ENCODE peak calls at places on chromosomes 16 and 17, in nine cellular contexts. Q is breast epithelium; A is neuronal stem cell; L is heart right ventricle; N is GM23248; C is CD4-positive, alpha-beta memory T cell; G is fibroblast of lung; D is uterus; W is Caco-2. E is an unnamed sample. For H3K27me3, the result is how much of the 10 kb centered on the place peaks cover.

GRCh38 chr16:21646721-21647561 is 5.5 kb downstream of the IGSF6 start:
- DNase-seq in Q (no peak), A (no peak), L (no peak), N (no peak), C (peak), G (no peak), D (no peak), W (no peak), E (no peak)

GRCh38 chr17:19265755-19266154 is 28.6 kb downstream of the EPN2 start:
- DNase-seq in Q (no peak), A (no peak), L (no peak), N (no peak), C (no peak), G (no peak), D (no peak), W (no peak), E (no peak)

GRCh38 chr17:77769762-77770161 is 188.7 kb upstream of the TNRC6C start:
- DNase-seq in Q (no peak), A (no peak), L (no peak), N (no peak), C (no peak), G (no peak), D (no peak), W (peak), E (no peak)

GRCh38 chr16:75733305-75734141 is 7.2 kb upstream of the CPHXL start:
- DNase-seq in Q (no peak), A (peak), L (no peak), N (peak), C (no peak), G (peak), D (peak), W (peak), E (peak)

GRCh38 chr17:63946440-63947363 is 14.6 kb upstream of the CD79B start:
- DNase-seq in Q (no peak), A (peak), L (peak), N (peak), C (peak), G (peak), D (no peak), W (peak), E (peak)

GRCh38 chr17:27807567-27808470 is 7.5 kb upstream of the NOS2 start:
- DNase-seq in Q (no peak), A (no peak), L (no peak), N (no peak), C (peak), G (no peak), D (no peak), W (peak), E (peak)

GRCh38 chr17:1298616-1299015 is 19.2 kb downstream of the TRARG1 start:
- DNase-seq in Q (no peak), A (no peak), L (no peak), N (peak), C (peak), G (no peak), D (no peak), W (peak), E (peak)

GRCh38 chr17:27506348-27507218 is 50.3 kb downstream of the KSR1 start:
- DNase-seq in Q (no peak), A (no peak), L (no peak), N (no peak), C (no peak), G (no peak), D (no peak), W (peak), E (no peak)

GRCh38 chr17:40341808-40342574 is 22.5 kb downstream of the GJD3 start:
- DNase-seq in Q (peak), A (no peak), L (peak), N (peak), C (no peak), G (peak), D (peak), W (peak), E (peak)

GRCh38 chr17:27293359-27293897 is 486 bp upstream of the WSB1 start:
- DNase-seq in Q (no peak), A (no peak), L (no peak), N (no peak), C (no peak), G (no peak), D (peak), W (peak), E (peak)

GRCh38 chr16:64174327-64174726 is 947.5 kb downstream of the CDH11 start:
- DNase-seq in Q (no peak), A (no peak), L (no peak), N (no peak), C (no peak), G (peak), D (no peak), W (no peak), E (no peak)

GRCh38 chr17:36855459-36855858 is 81.8 kb upstream of the LHX1 start:
- DNase-seq in Q (no peak), A (no peak), L (no peak), N (no peak), C (no peak), G (no peak), D (no peak), W (no peak), E (no peak)

GRCh38 chr16:49867234-49867633 is 11.3 kb upstream of the ZNF423 start:
- DNase-seq in Q (no peak), A (no peak), L (no peak), N (no peak), C (no peak), G (no peak), D (no peak), W (no peak), E (no peak)

GRCh38 chr16:9138021-9138680 is 46.7 kb downstream of the HAPSTR1 start:
- DNase-seq in Q (no peak), A (no peak), L (no peak), N (no peak), C (no peak), G (no peak), D (no peak), W (no peak), E (no peak)

GRCh38 chr16:27364493-27365141 is 37.4 kb upstream of the IL21R start:
- DNase-seq in Q (no peak), A (no peak), L (no peak), N (no peak), C (no peak), G (no peak), D (no peak), W (peak), E (no peak)

GRCh38 chr16:4477966-4478365 is 1.8 kb downstream of the HMOX2 start:
- DNase-seq in Q (no peak), A (no peak), L (no peak), N (peak), C (no peak), G (peak), D (no peak), W (no peak), E (no peak)

GRCh38 chr16:78195868-78196267 is 96.4 kb downstream of the WWOX start:
- DNase-seq in Q (no peak), A (no peak), L (no peak), N (no peak), C (no peak), G (no peak), D (no peak), W (no peak), E (no peak)

GRCh38 chr16:75264531-75264998 is 13.1 kb upstream of the BCAR1 start:
- DNase-seq in Q (no peak), A (no peak), L (peak), N (peak), C (no peak), G (peak), D (peak), W (no peak), E (peak)

GRCh38 chr16:89207993-89208392 is 7.7 kb upstream of the SLC22A31 start:
- DNase-seq in Q (no peak), A (no peak), L (no peak), N (no peak), C (no peak), G (no peak), D (no peak), W (no peak), E (no peak)

GRCh38 chr16:23773339-23773738 is 18.5 kb downstream of the CHP2 start:
- DNase-seq in Q (no peak), A (no peak), L (no peak), N (no peak), C (no peak), G (no peak), D (no peak), W (no peak), E (no peak)

GRCh38 chr17:7476474-7476873 is 3.0 kb downstream of the ZBTB4 start:
- DNase-seq in Q (peak), A (no peak), L (no peak), N (peak), C (no peak), G (no peak), D (no peak), W (no peak), E (no peak)

GRCh38 chr17:81814748-81815645 is 11.0 kb downstream of the GCGR start:
- DNase-seq in Q (no peak), A (no peak), L (no peak), N (no peak), C (no peak), G (no peak), D (no peak), W (peak), E (peak)
- H3K27me3 ChIP-seq in Q (under half), A (under half), L (under half), N (under half), C (under half), G (under half), D (under half), W (under half), E (under half)

DNA sequence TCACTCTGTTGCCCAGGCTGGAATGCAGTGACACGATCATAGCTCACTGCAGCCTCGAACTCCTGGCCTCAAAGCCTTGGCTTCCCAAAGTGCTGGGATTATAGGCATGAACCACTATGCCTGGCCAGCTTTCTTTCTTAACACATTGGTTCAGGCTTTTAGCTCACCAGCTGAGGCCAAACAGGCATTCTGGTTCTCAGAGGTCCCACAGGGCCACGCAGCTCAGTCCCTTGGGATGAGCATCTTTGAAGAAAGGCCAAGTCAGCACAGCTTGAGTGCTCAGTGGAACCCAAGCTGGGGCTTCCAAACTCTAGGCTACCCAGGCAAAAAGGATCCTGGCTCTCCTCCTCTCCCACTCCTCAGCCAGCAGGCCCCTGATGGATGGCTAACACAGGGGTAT is 2.5 kb downstream of the PIK3R5 start:
- DNase-seq in Q (no peak), A (no peak), L (no peak), N (no peak), C (no peak), G (no peak), D (no peak), W (no peak), E (no peak)
- H3K27me3 ChIP-seq in Q (under half), A (half or more), L (under half), N (under half), C (under half), G (under half), D (under half), W (under half), E (under half)

DNA sequence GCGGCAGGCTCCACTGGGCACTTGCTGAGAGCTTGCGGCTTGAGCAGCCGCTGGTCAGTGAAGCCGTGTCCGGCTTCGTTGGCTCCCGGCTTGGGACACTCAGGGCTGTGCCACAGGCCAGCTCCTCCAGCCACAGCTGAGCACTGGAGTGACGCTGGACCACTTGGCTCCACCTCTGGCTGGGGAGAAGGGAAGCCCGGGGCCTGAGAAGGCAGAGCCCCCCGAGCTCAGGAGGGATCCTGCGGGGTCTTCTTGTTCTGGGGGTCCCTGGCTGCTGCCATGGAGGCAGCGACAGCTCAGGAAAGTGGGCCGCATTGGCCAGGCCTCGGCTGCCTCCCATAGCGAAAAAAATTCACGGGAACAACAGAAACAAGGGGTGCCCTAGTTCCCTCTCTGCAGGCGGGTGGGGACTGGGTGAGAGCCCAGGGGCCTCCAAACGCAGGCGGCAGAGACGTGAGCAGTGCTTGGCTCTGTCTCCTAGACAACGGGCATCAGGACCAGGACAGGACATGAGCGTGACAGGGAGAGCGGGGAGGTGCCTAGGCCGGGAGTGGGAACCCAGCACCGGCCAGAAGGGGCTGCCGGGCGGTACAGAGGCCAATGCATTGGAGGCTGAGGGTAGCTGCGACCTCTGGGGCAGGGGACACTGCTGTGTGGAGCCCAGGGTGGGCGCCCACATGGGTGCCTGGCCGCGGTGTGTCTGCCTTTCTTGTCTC is 37.7 kb downstream of the SLC7A5 start:
- DNase-seq in Q (no peak), A (no peak), L (no peak), N (no peak), C (no peak), G (no peak), D (no peak), W (no peak), E (no peak)
- H3K27me3 ChIP-seq in Q (under half), A (under half), L (under half), N (under half), C (under half), G (under half), D (under half), W (under half), E (under half)

GRCh38 chr16:54654429-54654828 is 276.2 kb upstream of the IRX5 start:
- DNase-seq in Q (no peak), A (no peak), L (peak), N (no peak), C (no peak), G (no peak), D (no peak), W (no peak), E (no peak)

GRCh38 chr16:54657709-54658102 is 273.0 kb upstream of the IRX5 start:
- DNase-seq in Q (no peak), A (no peak), L (no peak), N (no peak), C (no peak), G (no peak), D (no peak), W (no peak), E (no peak)

GRCh38 chr16:54651851-54652770 is 278.6 kb upstream of the IRX5 start:
- DNase-seq in Q (no peak), A (no peak), L (no peak), N (peak), C (no peak), G (no peak), D (no peak), W (no peak), E (peak)

GRCh38 chr16:54657058-54657708 is 273.5 kb upstream of the IRX5 start:
- DNase-seq in Q (peak), A (no peak), L (no peak), N (peak), C (no peak), G (no peak), D (no peak), W (peak), E (no peak)

DNA sequence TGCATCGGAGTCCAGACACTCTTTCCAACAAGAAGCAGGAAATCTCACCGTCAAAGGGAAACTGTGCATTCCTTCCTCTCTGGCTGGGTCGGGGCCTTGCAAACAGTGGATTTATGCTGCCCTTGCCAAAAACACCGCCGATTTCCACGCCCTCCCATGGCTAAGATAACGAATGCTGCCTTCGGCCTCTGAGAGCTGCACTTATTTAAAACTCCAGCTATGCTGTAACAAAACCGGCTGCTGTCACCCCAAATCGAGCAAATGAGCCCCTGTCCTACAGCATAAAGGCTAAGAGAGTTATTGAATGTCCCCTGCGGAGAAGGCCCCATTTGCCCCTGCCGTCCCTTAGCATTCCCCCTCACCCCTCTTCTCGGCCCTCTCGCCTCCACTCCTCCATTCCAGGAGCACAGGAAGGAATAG is 275.5 kb upstream of the IRX5 start:
- DNase-seq in Q (no peak), A (no peak), L (peak), N (peak), C (no peak), G (no peak), D (peak), W (no peak), E (peak)
- H3K27me3 ChIP-seq in Q (under half), A (under half), L (under half), N (under half), C (under half), G (under half), D (under half), W (under half), E (under half)

GRCh38 chr17:56174421-56174820 is 21.1 kb downstream of the ANKFN1 start:
- DNase-seq in Q (no peak), A (no peak), L (no peak), N (peak), C (no peak), G (no peak), D (no peak), W (peak), E (no peak)

GRCh38 chr17:56178203-56178602 is 24.9 kb downstream of the ANKFN1 start:
- DNase-seq in Q (no peak), A (no peak), L (no peak), N (no peak), C (no peak), G (no peak), D (no peak), W (no peak), E (no peak)

GRCh38 chr17:56173958-56174357 is 20.7 kb downstream of the ANKFN1 start:
- DNase-seq in Q (no peak), A (no peak), L (no peak), N (peak), C (no peak), G (no peak), D (no peak), W (no peak), E (no peak)

GRCh38 chr17:56175299-56175935 is 22.1 kb downstream of the ANKFN1 start:
- DNase-seq in Q (no peak), A (no peak), L (no peak), N (peak), C (no peak), G (no peak), D (no peak), W (no peak), E (no peak)

GRCh38 chr17:56176101-56176500 is 22.8 kb downstream of the ANKFN1 start:
- DNase-seq in Q (no peak), A (no peak), L (no peak), N (peak), C (no peak), G (no peak), D (no peak), W (peak), E (no peak)
- H3K27me3 ChIP-seq in Q (under half), A (under half), L (under half), N (under half), C (under half), G (under half), D (under half), W (under half), E (under half)

DNA sequence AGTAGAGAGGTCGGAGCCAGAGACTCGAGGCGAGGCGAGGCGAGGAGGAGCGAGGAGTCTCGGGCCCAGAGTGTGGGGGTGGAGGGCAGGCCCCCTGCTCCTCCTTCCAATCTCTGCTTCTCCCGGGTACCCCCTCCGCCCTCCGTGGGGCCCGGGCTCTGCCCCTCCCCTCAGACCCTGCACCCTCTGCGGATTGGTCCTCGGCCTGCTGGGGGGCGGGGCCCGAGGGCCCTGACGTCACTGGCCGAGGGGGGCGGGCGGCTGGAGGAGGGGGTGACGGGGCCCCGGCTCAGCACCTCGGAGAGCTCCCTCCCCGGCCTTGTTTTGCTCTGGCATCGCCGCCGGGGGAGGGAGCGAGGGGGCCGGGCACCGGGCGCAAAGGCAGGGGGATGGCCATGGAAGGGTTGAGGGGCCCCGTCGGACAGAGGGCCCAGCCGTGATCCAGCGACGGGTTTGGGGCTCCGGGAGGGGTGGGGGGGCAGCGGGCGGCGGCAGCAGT is at the start of gene RUNDC3A:
- DNase-seq in Q (peak), A (peak), L (peak), N (peak), C (peak), G (peak), D (peak), W (peak), E (peak)
- H3K27me3 ChIP-seq in Q (under half), A (under half), L (under half), N (under half), C (under half), G (under half), D (under half), W (under half), E (under half)

GRCh38 chr16:87652386-87652785 is 50.1 kb downstream of the JPH3 start:
- DNase-seq in Q (no peak), A (no peak), L (no peak), N (no peak), C (no peak), G (no peak), D (no peak), W (no peak), E (no peak)

GRCh38 chr16:87654826-87655225 is 52.5 kb downstream of the JPH3 start:
- DNase-seq in Q (no peak), A (no peak), L (no peak), N (no peak), C (no peak), G (no peak), D (no peak), W (no peak), E (no peak)

GRCh38 chr16:87652799-87653198 is 50.5 kb downstream of the JPH3 start:
- DNase-seq in Q (no peak), A (no peak), L (no peak), N (no peak), C (no peak), G (no peak), D (no peak), W (no peak), E (no peak)

GRCh38 chr16:87648698-87649487 is 46.6 kb downstream of the JPH3 start:
- DNase-seq in Q (no peak), A (no peak), L (no peak), N (no peak), C (no peak), G (no peak), D (no peak), W (no peak), E (no peak)

GRCh38 chr16:87653234-87653633 is 50.9 kb downstream of the JPH3 start:
- DNase-seq in Q (no peak), A (no peak), L (no peak), N (peak), C (no peak), G (peak), D (no peak), W (peak), E (no peak)
- H3K27me3 ChIP-seq in Q (under half), A (under half), L (under half), N (under half), C (under half), G (under half), D (under half), W (under half), E (under half)

GRCh38 chr17:34859652-34860051 is 101.6 kb downstream of the CCT6B start:
- DNase-seq in Q (no peak), A (no peak), L (no peak), N (no peak), C (no peak), G (no peak), D (no peak), W (no peak), E (no peak)

GRCh38 chr17:34865696-34866095 is 95.6 kb downstream of the CCT6B start:
- DNase-seq in Q (no peak), A (no peak), L (no peak), N (no peak), C (no peak), G (no peak), D (no peak), W (no peak), E (no peak)

GRCh38 chr17:34858941-34859562 is 102.2 kb downstream of the CCT6B start:
- DNase-seq in Q (no peak), A (no peak), L (no peak), N (peak), C (no peak), G (no peak), D (no peak), W (no peak), E (no peak)

DNA sequence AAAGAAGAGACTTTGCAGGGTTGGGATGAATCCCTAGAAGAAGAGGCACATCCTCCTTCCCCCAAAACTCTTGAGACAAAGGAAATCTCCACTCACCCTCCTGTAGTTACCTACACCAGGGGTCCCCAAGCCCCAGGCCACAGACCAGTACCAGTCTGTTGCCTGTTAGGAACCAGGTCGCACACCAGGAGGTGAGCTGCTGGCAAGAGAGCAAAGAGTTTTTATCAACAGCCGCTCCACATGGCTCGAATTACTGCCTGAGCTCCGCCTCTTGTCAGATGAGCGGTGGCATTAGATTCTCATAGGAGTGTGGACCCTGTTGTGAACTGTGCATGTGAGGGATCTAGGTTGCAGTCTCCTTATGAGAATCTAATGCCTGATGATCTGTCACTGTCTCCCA is 98.9 kb downstream of the CCT6B start:
- DNase-seq in Q (no peak), A (no peak), L (no peak), N (no peak), C (no peak), G (no peak), D (no peak), W (no peak), E (no peak)
- H3K27me3 ChIP-seq in Q (under half), A (under half), L (under half), N (under half), C (under half), G (under half), D (under half), W (under half), E (under half)

E was measured in thyroid gland.